ENCODE peak calls at places on chromosomes 12 and 14, in ten cellular contexts. K is suprapubic skin; C is foreskin keratinocyte; O is IMR-90; V is stomach; P is brain microvascular endothelial cell; Y is cardiac muscle cell; N is CD8-positive, alpha-beta T cell; Q is A549; X is sigmoid colon. M is an unnamed sample.

GRCh38 chr12:109358154-109358869 is 10.6 kb downstream of the MYO1H start:
- DNase-seq in N (no peak), P (no peak), V (no peak), C (no peak), K (no peak), X (no peak), Q (no peak), Y (no peak), O (peak), M (no peak)

GRCh38 chr12:23001487-23001886 is 376.5 kb downstream of the ETNK1 start:
- DNase-seq in K (no peak), P (no peak), Q (no peak), N (no peak), V (no peak), Y (no peak), C (no peak), X (no peak), O (no peak), M (no peak)

GRCh38 chr14:105165134-105165704 is 3.4 kb downstream of the JAG2 start:
- DNase-seq in K (no peak), C (no peak), Q (no peak), Y (no peak), X (no peak), N (no peak), O (no peak), V (no peak), P (no peak), M (no peak)

GRCh38 chr12:127381043-127381668 is 885.8 kb upstream of the TMEM132C start:
- DNase-seq in N (peak), C (no peak), V (peak), P (no peak), Q (peak), Y (peak), K (no peak), X (no peak), O (no peak), M (peak)

GRCh38 chr14:103594265-103594664 is 31.5 kb downstream of the COA8 start:
- DNase-seq in K (no peak), P (peak), X (peak), O (peak), Y (no peak), Q (no peak), V (no peak), N (no peak), C (peak), M (no peak)

GRCh38 chr14:74190910-74191575 is 48.2 kb upstream of the VSX2 start:
- DNase-seq in K (no peak), N (no peak), C (no peak), V (no peak), O (peak), Y (no peak), Q (no peak), P (no peak), X (no peak), M (no peak)

GRCh38 chr12:7176595-7176994 is 12.9 kb upstream of the PEX5 start:
- DNase-seq in K (no peak), P (no peak), N (no peak), Y (no peak), X (no peak), C (no peak), O (no peak), Q (no peak), V (no peak), M (no peak)

GRCh38 chr14:34175574-34175973 is 224.7 kb upstream of the EGLN3 start:
- DNase-seq in K (no peak), N (no peak), X (no peak), Q (no peak), V (no peak), C (no peak), P (no peak), Y (no peak), O (no peak), M (no peak)

GRCh38 chr12:131266591-131267467 is 313.1 kb downstream of the ADGRD1 start:
- DNase-seq in N (no peak), O (no peak), K (no peak), P (no peak), C (peak), Y (no peak), X (no peak), V (no peak), Q (no peak), M (no peak)

GRCh38 chr12:45439039-45439438 is 223.1 kb downstream of the ANO6 start:
- DNase-seq in P (peak), K (no peak), O (peak), Q (peak), C (no peak), Y (no peak), V (no peak), N (no peak), X (no peak), M (no peak)

GRCh38 chr12:3882396-3882795 is 9.2 kb upstream of the PARP11 start:
- DNase-seq in V (no peak), N (no peak), Q (no peak), X (no peak), Y (no peak), P (no peak), O (no peak), K (no peak), C (no peak), M (no peak)

GRCh38 chr14:57712101-57712500 is 153.8 kb downstream of the SLC35F4 start:
- DNase-seq in C (no peak), Y (no peak), P (no peak), O (no peak), X (no peak), K (no peak), V (no peak), N (no peak), Q (no peak), M (no peak)

GRCh38 chr12:113781415-113782198 is 184.5 kb downstream of the RBM19 start:
- DNase-seq in C (no peak), V (no peak), Q (no peak), K (no peak), N (no peak), X (no peak), P (peak), O (peak), Y (no peak), M (no peak)

GRCh38 chr14:73744175-73744867 is 30.1 kb upstream of the PNMA1 start:
- DNase-seq in C (no peak), N (no peak), X (no peak), K (no peak), Y (no peak), P (no peak), Q (no peak), V (no peak), O (no peak), M (no peak)

GRCh38 chr14:94702629-94703028 is 67.3 kb downstream of the GSC start:
- DNase-seq in X (no peak), Y (no peak), C (peak), O (no peak), P (no peak), V (no peak), K (no peak), Q (no peak), N (no peak), M (no peak)

GRCh38 chr12:130202201-130202600 is 39.9 kb downstream of the FZD10 start:
- DNase-seq in P (no peak), X (peak), V (no peak), Q (no peak), O (no peak), N (no peak), Y (no peak), K (no peak), C (no peak), M (no peak)

GRCh38 chr12:25825494-25825893 is 133.0 kb upstream of the RASSF8 start:
- DNase-seq in C (no peak), V (no peak), O (no peak), Y (no peak), N (no peak), K (no peak), P (no peak), X (no peak), Q (no peak), M (no peak)

GRCh38 chr14:94227029-94227428 is 52.9 kb downstream of the PPP4R4 start:
- DNase-seq in P (no peak), V (no peak), N (no peak), C (peak), Y (no peak), Q (no peak), X (no peak), K (no peak), O (peak), M (no peak)

GRCh38 chr14:101193126-101193844 is 289.8 kb upstream of the RTL1 start:
- DNase-seq in Q (no peak), Y (no peak), C (no peak), P (no peak), N (no peak), K (peak), O (no peak), V (peak), X (peak), M (no peak)

GRCh38 chr12:127052491-127053232 is 1214.3 kb upstream of the TMEM132C start:
- DNase-seq in Y (no peak), Q (peak), C (peak), V (no peak), O (peak), X (no peak), P (peak), N (no peak), K (no peak), M (no peak)

GRCh38 chr12:18373176-18373575 is 111.9 kb downstream of the PIK3C2G start:
- DNase-seq in X (no peak), Q (no peak), Y (no peak), O (no peak), K (no peak), V (no peak), N (no peak), C (no peak), P (no peak), M (no peak)

GRCh38 chr14:44966601-44967336 is 4.8 kb downstream of the TOGARAM1 start:
- DNase-seq in V (no peak), K (no peak), Q (no peak), P (no peak), C (no peak), N (no peak), X (no peak), O (no peak), Y (no peak), M (no peak)

GRCh38 chr12:109458771-109459208 is 18.3 kb downstream of the KCTD10 start:
- DNase-seq in N (no peak), V (no peak), P (peak), Y (no peak), K (no peak), O (peak), C (no peak), X (no peak), Q (no peak), M (no peak)

GRCh38 chr14:65279958-65280357 is 132.6 kb upstream of the FUT8 start:
- DNase-seq in P (no peak), N (no peak), K (no peak), V (no peak), O (no peak), Y (no peak), X (no peak), C (no peak), Q (no peak), M (no peak)

GRCh38 chr14:36418937-36419336 is 98.5 kb upstream of the MBIP start:
- DNase-seq in N (no peak), C (no peak), K (no peak), V (no peak), X (no peak), O (no peak), Y (no peak), P (no peak), Q (no peak), M (no peak)

GRCh38 chr12:26732010-26732908 is 100.7 kb downstream of the ITPR2 start:
- DNase-seq in O (no peak), P (no peak), Q (no peak), N (no peak), K (no peak), Y (no peak), C (no peak), V (no peak), X (no peak), M (no peak)

GRCh38 chr14:52355016-52355430 is 40.9 kb downstream of the PTGER2 start:
- DNase-seq in Y (no peak), K (no peak), V (no peak), X (no peak), N (no peak), O (peak), Q (peak), C (peak), P (peak), M (no peak)

GRCh38 chr12:22230280-22230794 is 104.2 kb downstream of the ST8SIA1 start:
- DNase-seq in N (no peak), X (no peak), C (no peak), Q (peak), O (peak), Y (no peak), K (no peak), V (no peak), P (peak), M (no peak)

GRCh38 chr14:51581017-51581881 is 70.5 kb upstream of the FRMD6 start:
- DNase-seq in Y (no peak), C (peak), K (no peak), Q (peak), P (peak), X (no peak), N (no peak), O (peak), V (no peak), M (no peak)

GRCh38 chr14:99564256-99564902 is 39.6 kb downstream of the CCDC85C start:
- DNase-seq in O (peak), X (peak), Y (peak), V (peak), P (peak), K (no peak), C (no peak), N (no peak), Q (peak), M (no peak)

GRCh38 chr12:70609203-70609602 is 28.0 kb downstream of the PTPRB start:
- DNase-seq in K (no peak), Y (peak), Q (no peak), X (no peak), N (no peak), C (no peak), O (no peak), V (no peak), P (no peak), M (no peak)

GRCh38 chr12:34292736-34293625 is 270.7 kb downstream of the ALG10 start:
- DNase-seq in P (no peak), Q (peak), V (no peak), N (peak), C (no peak), X (peak), K (peak), O (no peak), Y (no peak), M (no peak)

GRCh38 chr12:46439793-46440511 is 67.4 kb upstream of the SLC38A2 start:
- DNase-seq in X (no peak), V (no peak), Y (no peak), K (no peak), Q (peak), O (peak), P (no peak), N (no peak), C (peak), M (no peak)

GRCh38 chr12:89348894-89349669 is 3.2 kb downstream of the DUSP6 start:
- DNase-seq in Q (no peak), C (no peak), P (peak), N (no peak), O (no peak), K (no peak), V (no peak), Y (no peak), X (no peak), M (no peak)

GRCh38 chr12:52575256-52575655 is 1.6 kb upstream of the KRT74 start:
- DNase-seq in X (peak), Y (no peak), O (no peak), Q (no peak), K (no peak), V (no peak), P (no peak), C (no peak), N (no peak), M (no peak)

GRCh38 chr12:57243521-57244305 is 7.3 kb downstream of the STAC3 start:
- DNase-seq in N (peak), V (peak), O (peak), X (peak), C (peak), Q (peak), P (peak), Y (peak), K (no peak), M (no peak)
- H3K27ac ChIP-seq in N (no peak), V (no peak), O (no peak), X (no peak), C (no peak), Q (peak), P (no peak), Y (no peak), K (no peak), M (no peak)

DNA sequence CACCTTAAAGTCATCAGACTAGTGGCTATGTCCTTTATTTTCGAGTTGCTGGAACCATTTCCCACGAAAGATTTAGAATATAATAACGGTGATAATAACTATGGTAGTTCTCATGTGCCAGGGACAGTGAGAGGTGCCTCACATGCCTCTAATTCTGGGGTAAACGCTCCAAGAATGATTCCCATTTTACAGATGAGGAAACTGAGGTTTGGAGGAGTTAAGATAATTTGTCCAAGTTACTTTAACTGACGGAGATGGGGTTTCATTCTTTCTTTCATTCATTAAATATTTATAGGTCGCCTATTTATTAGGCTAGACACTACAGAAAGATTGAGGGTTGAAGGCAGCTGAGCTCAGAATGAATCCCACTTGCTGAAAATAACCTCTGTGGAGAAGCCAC is 30.7 kb upstream of the FOS start:
- DNase-seq in N (no peak), O (no peak), K (no peak), Q (no peak), X (no peak), C (no peak), P (no peak), Y (no peak), V (no peak), M (no peak)
- H3K27ac ChIP-seq in N (peak), O (no peak), K (no peak), Q (no peak), X (no peak), C (no peak), P (no peak), Y (no peak), V (no peak), M (no peak)

GRCh38 chr14:61319706-61320105 is 1.7 kb upstream of the PRKCH start:
- DNase-seq in K (no peak), N (no peak), O (no peak), X (no peak), Y (no peak), P (no peak), Q (no peak), V (no peak), C (no peak), M (no peak)

GRCh38 chr14:61322799-61323290 is 1.5 kb downstream of the PRKCH start:
- DNase-seq in N (peak), O (peak), X (no peak), P (no peak), V (no peak), K (no peak), C (peak), Y (peak), Q (peak), M (no peak)

GRCh38 chr14:61320806-61321384 is 484 bp upstream of the PRKCH start:
- DNase-seq in Q (no peak), P (no peak), X (no peak), N (no peak), V (no peak), C (peak), K (no peak), Y (no peak), O (no peak), M (no peak)

GRCh38 chr14:61322011-61322798 is 826 bp downstream of the PRKCH start:
- DNase-seq in O (no peak), V (peak), X (peak), K (no peak), Q (no peak), C (no peak), Y (peak), P (no peak), N (peak), M (no peak)

GRCh38 chr14:61321385-61322010 is at the start of gene PRKCH:
- DNase-seq in N (peak), X (peak), C (peak), K (peak), Y (peak), P (peak), O (peak), V (peak), Q (peak), M (no peak)
- H3K27ac ChIP-seq in N (peak), X (peak), C (peak), K (peak), Y (no peak), P (no peak), O (no peak), V (peak), Q (peak), M (no peak)

GRCh38 chr14:61145903-61146411 is 135.2 kb downstream of the TMEM30B start:
- DNase-seq in C (peak), X (no peak), V (no peak), P (peak), Q (no peak), Y (no peak), K (no peak), O (peak), N (no peak), M (no peak)

GRCh38 chr14:61147898-61148549 is 133.1 kb downstream of the TMEM30B start:
- DNase-seq in K (no peak), X (peak), V (no peak), Q (no peak), C (no peak), P (peak), N (no peak), O (peak), Y (no peak), M (no peak)

GRCh38 chr14:61147369-61147897 is 133.7 kb downstream of the TMEM30B start:
- DNase-seq in C (no peak), P (peak), O (peak), N (no peak), Y (no peak), V (no peak), X (no peak), Q (no peak), K (no peak), M (no peak)

GRCh38 chr14:61145258-61145902 is 135.8 kb downstream of the TMEM30B start:
- DNase-seq in O (peak), N (no peak), C (peak), P (peak), V (no peak), Y (no peak), X (no peak), K (no peak), Q (no peak), M (no peak)

GRCh38 chr14:61146896-61147295 is 134.2 kb downstream of the TMEM30B start:
- DNase-seq in N (no peak), V (no peak), C (no peak), K (no peak), O (no peak), X (no peak), Q (no peak), P (no peak), Y (no peak), M (no peak)
- H3K27ac ChIP-seq in N (no peak), V (peak), C (no peak), K (peak), O (peak), X (peak), Q (no peak), P (peak), Y (no peak), M (no peak)

GRCh38 chr12:13033266-13033875 is 10.8 kb upstream of the FAM234B start:
- DNase-seq in C (no peak), K (no peak), P (no peak), O (peak), Y (no peak), X (no peak), V (no peak), Q (no peak), N (no peak), M (no peak)
- H3K27ac ChIP-seq in C (no peak), K (no peak), P (no peak), O (no peak), Y (no peak), X (no peak), V (no peak), Q (no peak), N (no peak), M (no peak)

M was measured in iPS DF 6.9.